ENCODE peak calls at places on chromosome 17, in nine cellular contexts. I is A549, L is HCT116, G is mammary epithelial cell, B is sigmoid colon, N is Karpas-422, D is neuronal stem cell, F is body of pancreas, R is neural progenitor cell. S is an unnamed sample. For H3K9me3 and H3K4me1, the result is how much of the 10 kb centered on the place peaks cover.

GRCh38 chr17:65055280-65055707 is 1.2 kb downstream of the GNA13 start:
- DNase-seq in F (no peak), R (no peak), I (no peak), L (no peak), G (no peak), N (no peak), D (no peak), B (no peak), S (no peak)

GRCh38 chr17:58153046-58153445 is 4.9 kb downstream of the OR4D1 start:
- DNase-seq in B (no peak), F (no peak), L (no peak), R (no peak), I (no peak), N (no peak), G (no peak), D (no peak), S (no peak)

GRCh38 chr17:19646788-19647696 is 1.5 kb upstream of the ALDH3A2 start:
- DNase-seq in N (no peak), I (peak), D (no peak), L (peak), B (no peak), G (peak), F (peak), R (peak), S (no peak)

GRCh38 chr17:29102046-29102445 is 59.1 kb downstream of the PIPOX start:
- DNase-seq in N (no peak), I (no peak), D (no peak), R (no peak), G (no peak), F (no peak), L (no peak), B (no peak), S (no peak)

GRCh38 chr17:343875-344752 is 8.5 kb downstream of the RPH3AL start:
- DNase-seq in I (no peak), F (no peak), N (no peak), L (no peak), D (no peak), R (no peak), G (no peak), B (no peak), S (no peak)

GRCh38 chr17:71830916-71831315 is 289.9 kb upstream of the SOX9 start:
- DNase-seq in N (no peak), R (peak), L (no peak), G (no peak), D (no peak), B (no peak), I (no peak), F (no peak), S (no peak)

GRCh38 chr17:75763269-75763607 is 1.8 kb downstream of the GALK1 start:
- DNase-seq in F (no peak), G (no peak), R (no peak), L (no peak), B (peak), D (no peak), I (no peak), N (no peak), S (no peak)

GRCh38 chr17:20225162-20226115 is 216.3 kb downstream of the SPECC1 start:
- DNase-seq in F (no peak), G (no peak), D (no peak), R (no peak), B (no peak), L (no peak), I (peak), N (no peak), S (no peak)

GRCh38 chr17:59400858-59401257 is 69.4 kb downstream of the YPEL2 start:
- DNase-seq in B (no peak), I (no peak), L (no peak), R (no peak), G (no peak), D (no peak), N (no peak), F (no peak), S (no peak)

GRCh38 chr17:538096-538973 is 176.3 kb downstream of the VPS53 start:
- DNase-seq in L (no peak), I (no peak), G (no peak), D (no peak), F (no peak), B (no peak), N (no peak), R (peak), S (no peak)

GRCh38 chr17:15475620-15476354 is 8.4 kb upstream of the CDRT4 start:
- DNase-seq in G (peak), I (no peak), L (no peak), R (no peak), N (no peak), F (no peak), D (no peak), B (peak), S (no peak)

GRCh38 chr17:62966426-62967110 is 533 bp downstream of the TANC2 start:
- DNase-seq in L (no peak), N (no peak), D (peak), B (no peak), R (peak), I (peak), F (peak), G (peak), S (peak)

GRCh38 chr17:71709974-71710373 is 410.8 kb upstream of the SOX9 start:
- DNase-seq in N (no peak), R (peak), L (no peak), D (peak), B (no peak), G (no peak), I (no peak), F (no peak), S (no peak)

GRCh38 chr17:77153487-77153886 is 12.7 kb downstream of the SEC14L1 start:
- DNase-seq in G (no peak), N (no peak), D (no peak), F (no peak), I (no peak), L (no peak), B (no peak), R (no peak), S (no peak)

GRCh38 chr17:75813081-75814020 is 28.7 kb downstream of the UNK start:
- DNase-seq in F (no peak), R (no peak), I (no peak), N (no peak), D (no peak), B (no peak), L (no peak), G (no peak), S (no peak)

GRCh38 chr17:9360610-9361571 is 214.7 kb downstream of the STX8 start:
- DNase-seq in N (no peak), L (no peak), I (peak), R (no peak), D (no peak), F (peak), B (peak), G (peak), S (no peak)

GRCh38 chr17:57413848-57414651 is 157.7 kb downstream of the MSI2 start:
- DNase-seq in I (peak), G (no peak), D (no peak), F (no peak), N (no peak), L (no peak), B (no peak), R (no peak), S (no peak)

GRCh38 chr17:7912927-7913524 is 3.1 kb downstream of the RNF227 start:
- DNase-seq in G (peak), F (peak), L (peak), B (no peak), R (peak), D (peak), N (peak), I (peak), S (peak)

GRCh38 chr17:82962163-82962720 is 117.2 kb upstream of the METRNL start:
- DNase-seq in B (peak), N (no peak), G (no peak), F (no peak), R (no peak), D (no peak), L (no peak), I (no peak), S (no peak)

GRCh38 chr17:55742272-55743102 is 8.4 kb upstream of the PCTP start:
- DNase-seq in L (no peak), F (no peak), R (no peak), B (no peak), N (peak), G (no peak), I (no peak), D (no peak), S (no peak)

GRCh38 chr17:7842950-7843535 is 9.0 kb downstream of the KDM6B start:
- DNase-seq in L (no peak), B (peak), D (no peak), F (peak), G (no peak), R (peak), I (peak), N (peak), S (peak)

GRCh38 chr17:8387914-8388651 is 5.1 kb upstream of the RPL26 start:
- DNase-seq in N (no peak), R (no peak), L (no peak), G (no peak), D (no peak), I (no peak), B (peak), F (no peak), S (no peak)

GRCh38 chr17:74454197-74455024 is 12.0 kb upstream of the CD300A start:
- DNase-seq in B (peak), D (peak), F (peak), N (no peak), I (no peak), G (peak), R (peak), L (peak), S (peak)

GRCh38 chr17:49407981-49408501 is 6.6 kb downstream of the PHB1 start:
- DNase-seq in L (peak), B (peak), N (peak), I (peak), G (peak), F (peak), D (peak), R (peak), S (peak)

GRCh38 chr17:72811976-72812687 is 280.4 kb downstream of the SLC39A11 start:
- DNase-seq in G (no peak), N (no peak), R (no peak), D (no peak), B (no peak), L (no peak), I (no peak), F (no peak), S (no peak)

GRCh38 chr17:55774834-55775233 is 24.0 kb downstream of the PCTP start:
- DNase-seq in N (no peak), D (peak), I (no peak), F (no peak), B (no peak), R (peak), L (no peak), G (no peak), S (peak)

GRCh38 chr17:20852541-20853370 is 190.1 kb downstream of the USP22 start:
- DNase-seq in R (peak), I (peak), N (no peak), B (peak), F (no peak), L (no peak), G (peak), D (peak), S (peak)

GRCh38 chr17:43085489-43085888 is 39.7 kb downstream of the BRCA1 start:
- DNase-seq in R (no peak), F (no peak), B (no peak), N (no peak), I (peak), L (peak), G (no peak), D (no peak), S (no peak)

GRCh38 chr17:58338907-58339774 is 10.5 kb upstream of the TSPOAP1 start:
- DNase-seq in F (no peak), R (peak), G (no peak), N (peak), B (peak), L (no peak), D (no peak), I (no peak), S (no peak)

GRCh38 chr17:2034157-2034556 is 4.2 kb downstream of the DPH1 start:
- DNase-seq in L (no peak), N (peak), G (no peak), I (no peak), F (no peak), R (no peak), B (no peak), D (no peak), S (no peak)

GRCh38 chr17:79398441-79398840 is 212.4 kb downstream of the RBFOX3 start:
- DNase-seq in L (no peak), G (no peak), F (no peak), B (no peak), D (no peak), R (no peak), N (no peak), I (no peak), S (no peak)

GRCh38 chr17:79399610-79400144 is 211.2 kb downstream of the RBFOX3 start:
- DNase-seq in F (no peak), B (no peak), D (no peak), N (no peak), R (peak), G (no peak), L (no peak), I (no peak), S (no peak)

GRCh38 chr17:79401704-79402075 is 209.2 kb downstream of the RBFOX3 start:
- DNase-seq in F (no peak), L (no peak), R (no peak), N (no peak), I (no peak), G (no peak), D (no peak), B (no peak), S (no peak)

GRCh38 chr17:79402275-79402674 is 208.6 kb downstream of the RBFOX3 start:
- DNase-seq in R (no peak), D (no peak), I (no peak), L (no peak), G (no peak), F (no peak), N (no peak), B (no peak), S (no peak)

DNA sequence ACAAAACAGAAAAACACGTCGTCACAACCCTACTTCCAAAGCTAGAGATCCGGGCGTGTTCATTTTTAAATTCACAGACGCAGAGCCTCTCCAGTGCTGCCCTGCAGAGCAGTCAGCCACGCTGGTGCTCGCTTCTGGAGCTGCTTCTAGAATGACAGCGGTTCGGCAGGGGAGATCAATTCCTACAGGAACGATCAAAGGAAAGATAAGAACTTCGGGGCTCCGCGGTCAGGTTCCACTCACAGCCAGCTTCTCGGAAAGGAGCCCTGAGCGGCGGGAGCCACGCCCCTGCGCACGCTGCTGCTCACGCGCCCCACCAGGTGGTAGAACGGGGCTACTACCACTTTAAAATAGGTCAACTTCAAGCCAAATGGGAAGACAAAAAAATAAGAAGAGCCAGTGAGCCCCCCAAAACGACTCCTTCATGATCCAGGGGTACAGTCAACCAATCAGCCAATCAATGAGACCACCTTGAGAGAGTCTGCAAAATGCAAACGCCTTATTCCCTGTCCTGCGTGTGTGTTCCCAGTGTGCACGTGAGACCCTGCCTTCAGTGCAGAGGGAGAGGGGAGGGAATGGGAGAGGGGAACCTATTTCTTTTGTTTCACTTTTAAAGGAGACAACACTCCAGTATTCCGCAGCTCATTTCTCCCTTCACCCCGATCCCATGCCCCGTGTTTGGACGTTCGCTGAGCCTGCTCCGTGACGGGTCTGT is 209.7 kb downstream of the RBFOX3 start:
- DNase-seq in R (peak), N (peak), I (peak), L (peak), B (peak), D (peak), F (peak), G (peak), S (peak)
- H3K4me3 ChIP-seq in R (peak), N (no peak), I (peak), L (peak), B (peak), D (no peak), F (no peak), G (no peak), S (no peak)

GRCh38 chr17:61618950-61619349 is 27.9 kb upstream of the NACA2 start:
- DNase-seq in N (no peak), L (no peak), I (no peak), G (no peak), D (no peak), B (no peak), F (no peak), R (no peak), S (no peak)

GRCh38 chr17:61619953-61620352 is 28.9 kb upstream of the NACA2 start:
- DNase-seq in R (no peak), B (no peak), L (no peak), F (no peak), I (no peak), D (no peak), G (no peak), N (no peak), S (no peak)

GRCh38 chr17:61616783-61617182 is 25.8 kb upstream of the NACA2 start:
- DNase-seq in G (no peak), L (no peak), R (no peak), D (no peak), I (no peak), F (no peak), N (no peak), B (no peak), S (no peak)

GRCh38 chr17:61619493-61619892 is 28.5 kb upstream of the NACA2 start:
- DNase-seq in L (peak), G (no peak), B (no peak), I (peak), F (no peak), D (no peak), N (peak), R (no peak), S (no peak)

DNA sequence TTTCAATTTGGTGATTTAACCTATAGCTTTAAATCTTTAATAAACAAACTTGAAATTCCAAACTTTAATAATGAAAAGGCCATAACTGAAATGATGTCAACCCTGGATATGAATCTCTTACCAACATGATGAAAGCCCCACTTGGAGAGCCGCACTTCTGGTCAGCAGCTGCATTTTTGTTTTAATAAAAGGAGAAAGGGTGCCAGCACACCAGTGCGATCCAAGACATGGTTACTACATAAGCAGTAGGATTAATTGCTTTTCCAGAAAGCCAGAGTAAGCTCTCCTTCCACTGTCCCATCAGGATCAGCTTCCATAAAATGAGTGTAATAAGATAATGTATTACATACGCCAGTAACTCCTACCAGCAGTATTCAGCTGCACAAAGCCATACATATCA is 26.2 kb upstream of the NACA2 start:
- DNase-seq in L (no peak), G (no peak), B (no peak), D (no peak), R (no peak), F (no peak), N (peak), I (no peak), S (no peak)
- H3K9me3 ChIP-seq in L (under half), G (under half), B (under half), D (under half), R (under half), F (under half), N (under half), I (under half), S (under half)

DNA sequence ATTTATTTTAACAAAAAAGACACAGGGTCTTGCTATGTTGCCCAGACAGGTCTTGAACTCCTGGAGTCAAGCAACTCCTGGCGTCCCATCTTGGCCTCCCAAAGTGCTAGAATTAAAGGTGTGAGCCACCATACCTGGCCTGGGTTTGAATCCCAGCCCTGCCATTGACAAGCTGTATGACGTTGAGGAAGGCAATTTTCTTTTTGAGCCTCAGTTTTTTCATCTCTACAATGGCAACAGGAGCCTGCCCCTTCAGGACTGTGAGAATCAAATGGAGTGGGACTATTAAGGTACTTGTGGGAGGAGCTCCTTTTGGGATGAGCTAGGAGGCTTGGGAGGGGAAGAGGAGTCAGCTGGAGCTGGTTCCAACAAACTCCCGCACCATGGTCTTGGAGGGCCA is 6.2 kb downstream of the RARA start:
- DNase-seq in D (no peak), B (no peak), R (no peak), I (no peak), N (no peak), F (no peak), G (no peak), L (no peak), S (no peak)
- H3K4me1 ChIP-seq in D (under half), B (under half), R (under half), I (half or more), N (half or more), F (half or more), G (half or more), L (half or more), S (under half)

DNA sequence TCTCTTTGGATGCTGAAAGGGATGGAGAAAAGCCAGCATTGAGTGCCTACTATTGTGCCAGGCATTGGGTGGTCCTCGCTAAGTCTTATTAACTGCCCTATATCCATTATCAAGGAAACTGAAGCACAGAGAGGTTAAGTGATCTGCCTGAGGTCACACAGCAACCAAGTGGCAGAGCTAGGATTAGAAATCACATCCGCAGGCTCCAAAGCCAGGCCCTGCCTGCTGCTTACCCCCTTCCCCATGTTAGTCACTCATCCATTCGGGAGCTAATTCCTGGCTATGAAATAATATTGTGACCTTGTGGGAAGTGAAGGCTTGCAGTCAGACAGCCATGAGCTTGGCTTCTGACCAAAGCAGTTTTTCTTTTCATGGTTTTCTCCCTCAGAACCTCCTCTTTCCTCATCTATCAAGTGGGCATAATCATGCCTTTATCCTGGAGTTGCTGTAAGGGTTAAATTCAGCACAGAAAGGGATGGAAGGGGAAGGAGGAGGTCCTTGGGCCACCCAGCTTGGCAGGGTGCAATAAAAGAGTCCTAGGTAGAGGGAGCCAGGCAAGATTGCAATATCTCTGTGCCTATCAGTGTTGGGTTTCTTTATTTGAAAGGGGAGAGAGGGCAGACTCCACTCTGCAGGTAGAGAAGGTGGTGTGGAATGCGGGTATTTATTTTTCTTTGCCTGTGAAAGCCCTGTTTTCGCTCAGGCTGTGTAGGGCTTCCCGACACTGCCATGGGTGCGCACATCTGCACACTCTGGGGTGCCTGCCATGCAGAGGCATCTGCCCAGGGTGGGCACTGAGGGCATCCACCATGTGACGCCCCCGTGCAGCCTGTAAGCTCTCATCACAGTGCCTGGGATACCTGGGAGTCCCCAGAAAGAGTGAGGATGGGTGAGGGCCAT is 11.3 kb downstream of the RAI1 start:
- DNase-seq in I (peak), G (no peak), D (no peak), F (no peak), L (no peak), R (no peak), N (peak), B (no peak), S (no peak)
- H3K4me3 ChIP-seq in I (no peak), G (no peak), D (peak), F (no peak), L (peak), R (peak), N (peak), B (no peak), S (no peak)

S was measured in HAP-1.